ENCODE peak calls at places on chromosomes 2 and 18, in seven cellular contexts. A is CD4-positive, CD25-positive, alpha-beta regulatory T cell; C is lower lobe of right lung; G is body of pancreas; B is CD8-positive, alpha-beta T cell; L is heart left ventricle; Y is A673. Z is an unnamed sample. For H3K27me3 and H3K36me3, the result is how much of the 10 kb centered on the place peaks cover.

GRCh38 chr18:57670046-57670445 is 48.4 kb upstream of the NARS1 start:
- DNase-seq in L (no peak), G (no peak), B (no peak), C (no peak), A (no peak), Y (no peak), Z (no peak)

GRCh38 chr2:230985519-230986231 is 10.2 kb upstream of the SPATA3 start:
- DNase-seq in B (no peak), G (no peak), A (no peak), Y (no peak), L (no peak), C (no peak), Z (no peak)

GRCh38 chr18:27185025-27185763 is at the start of gene CHST9:
- DNase-seq in A (no peak), C (peak), Y (no peak), B (no peak), L (peak), G (peak), Z (peak)

GRCh38 chr18:3596324-3597158 is 146.6 kb downstream of the TGIF1 start:
- DNase-seq in Y (peak), C (peak), A (peak), L (peak), G (no peak), B (no peak), Z (peak)

GRCh38 chr2:28626891-28627421 is 124.7 kb upstream of the PPP1CB start:
- DNase-seq in A (no peak), C (no peak), L (no peak), B (no peak), G (no peak), Y (no peak), Z (no peak)

GRCh38 chr2:217711236-217711635 is 291.6 kb downstream of the TNS1 start:
- DNase-seq in Y (no peak), B (no peak), C (no peak), L (no peak), A (no peak), G (no peak), Z (peak)

GRCh38 chr18:63155910-63156773 is 163.4 kb downstream of the BCL2 start:
- DNase-seq in L (no peak), G (no peak), C (no peak), Y (no peak), B (no peak), A (peak), Z (no peak)

GRCh38 chr2:55224761-55225261 is 7.3 kb downstream of the CLHC1 start:
- DNase-seq in A (no peak), Y (no peak), L (no peak), G (no peak), C (no peak), B (no peak), Z (peak)

GRCh38 chr2:209431701-209432100 is 7.9 kb downstream of the MAP2 start:
- DNase-seq in L (no peak), A (no peak), Y (no peak), G (no peak), C (no peak), B (no peak), Z (no peak)

GRCh38 chr2:212723226-212723625 is 184.6 kb upstream of the ERBB4 start:
- DNase-seq in Y (no peak), G (no peak), A (no peak), L (no peak), C (no peak), B (no peak), Z (no peak)

DNA sequence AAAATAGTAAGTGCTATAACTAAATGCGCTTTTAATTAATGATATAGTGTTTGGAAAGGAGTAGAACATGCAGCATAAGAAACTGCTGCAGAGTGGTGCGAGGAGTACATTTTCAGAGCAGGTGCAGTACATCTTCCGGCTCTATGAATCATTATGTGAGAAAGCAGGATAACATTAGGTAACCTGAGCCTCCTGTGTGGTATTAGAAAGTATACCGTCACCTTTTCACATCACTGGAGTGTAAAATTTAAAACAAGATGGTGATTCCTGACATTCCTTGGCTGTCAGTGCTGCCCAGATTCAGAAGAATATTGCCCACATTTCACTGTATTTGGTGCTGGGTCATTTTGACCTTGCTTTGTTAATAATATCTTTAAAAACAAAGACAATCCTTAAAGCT is 7.8 kb upstream of the DYNC2LI1 start:
- DNase-seq in C (no peak), Y (no peak), G (no peak), A (no peak), B (no peak), L (no peak), Z (no peak)
- H3K27ac ChIP-seq in C (no peak), Y (no peak), G (no peak), A (no peak), B (no peak), L (no peak), Z (no peak)

GRCh38 chr2:176169181-176169580 is 12.1 kb downstream of the HOXD3 start:
- DNase-seq in G (no peak), B (no peak), L (no peak), C (no peak), Y (no peak), A (no peak), Z (no peak)
- H3K27me3 ChIP-seq in G (under half), B (half or more), L (half or more), C (half or more), Y (under half), A (under half), Z (half or more)

DNA sequence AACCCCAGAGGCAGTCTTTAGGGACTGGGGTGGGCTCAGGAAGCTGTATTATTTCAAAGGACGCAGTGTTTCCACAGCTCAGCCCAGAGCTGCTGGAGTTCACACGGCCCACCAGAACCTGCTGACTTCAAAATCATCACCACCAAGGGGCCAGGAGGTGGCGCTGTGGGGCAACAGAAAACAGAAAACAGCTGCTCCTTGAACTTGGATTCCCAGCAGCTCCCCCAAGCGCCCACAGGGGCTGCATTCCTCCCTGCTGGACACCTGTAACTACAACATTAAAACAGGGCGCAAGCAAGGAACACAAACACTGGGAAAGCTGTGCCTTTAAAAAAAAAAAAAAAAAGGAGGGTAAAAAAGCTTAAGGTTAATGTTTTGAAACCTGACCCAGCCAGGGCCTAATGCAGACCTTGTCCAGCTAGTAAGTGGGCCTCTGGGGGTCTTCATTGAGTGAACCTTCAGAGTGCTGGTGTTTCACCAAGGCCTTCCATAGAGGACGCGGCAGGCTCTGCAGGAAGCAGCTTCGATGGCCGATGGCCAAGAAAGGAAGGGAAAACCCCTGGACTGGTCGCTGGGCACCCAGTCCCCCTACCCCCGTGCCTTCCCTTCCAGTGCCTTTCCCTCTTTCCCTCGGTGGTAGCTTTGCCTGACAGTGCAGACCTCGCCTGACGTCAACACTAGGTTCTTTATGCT is 25.9 kb downstream of the MLPH start:
- DNase-seq in C (peak), A (peak), G (peak), Y (peak), B (peak), L (peak), Z (peak)
- H3K36me3 ChIP-seq in C (under half), A (under half), G (under half), Y (under half), B (under half), L (under half), Z (under half)

GRCh38 chr2:64653174-64654062 is at the start of gene SERTAD2:
- DNase-seq in L (peak), C (peak), Y (peak), G (peak), B (peak), A (peak), Z (peak)
- H3K27ac ChIP-seq in L (peak), C (peak), Y (peak), G (peak), B (peak), A (peak), Z (peak)

GRCh38 chr2:73292316-73292905 is 937 bp downstream of the EGR4 start:
- DNase-seq in G (no peak), Y (no peak), A (no peak), L (no peak), C (no peak), B (no peak), Z (peak)

GRCh38 chr2:73291093-73291460 is 2.3 kb downstream of the EGR4 start:
- DNase-seq in G (peak), A (peak), C (peak), Y (peak), B (peak), L (no peak), Z (no peak)

GRCh38 chr2:73290049-73290839 is 3.1 kb downstream of the EGR4 start:
- DNase-seq in A (no peak), Y (peak), G (peak), L (no peak), B (peak), C (no peak), Z (peak)

GRCh38 chr2:73292906-73293533 is 328 bp downstream of the EGR4 start:
- DNase-seq in B (no peak), C (no peak), A (no peak), L (no peak), Y (peak), G (no peak), Z (peak)

GRCh38 chr2:73291461-73292315 is 1.7 kb downstream of the EGR4 start:
- DNase-seq in A (no peak), B (no peak), L (no peak), C (peak), G (no peak), Y (peak), Z (peak)
- H3K27me3 ChIP-seq in A (under half), B (under half), L (half or more), C (half or more), G (under half), Y (half or more), Z (half or more)

DNA sequence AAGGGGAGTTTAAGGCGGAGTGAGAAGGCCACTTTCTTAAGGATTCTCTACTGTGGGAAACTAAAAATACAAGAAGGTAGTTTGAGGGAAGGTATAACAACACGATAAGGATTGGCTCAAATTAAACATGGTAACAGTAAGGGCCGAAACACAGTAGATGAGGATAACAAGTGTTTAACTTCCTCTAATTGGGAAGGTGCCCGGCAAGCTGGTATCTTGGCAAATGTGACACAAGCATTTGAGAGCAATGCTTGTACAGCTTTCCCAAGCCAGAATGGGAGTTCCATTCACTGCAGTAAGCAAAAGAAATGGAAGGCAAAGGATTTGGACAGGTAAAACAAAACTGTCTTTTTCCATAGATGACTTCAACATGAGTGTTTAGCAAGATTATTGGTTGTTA is 19.8 kb downstream of the USP40 start:
- DNase-seq in L (peak), G (no peak), B (no peak), C (no peak), A (no peak), Y (no peak), Z (no peak)
- H3K36me3 ChIP-seq in L (half or more), G (under half), B (under half), C (half or more), A (under half), Y (under half), Z (under half)

DNA sequence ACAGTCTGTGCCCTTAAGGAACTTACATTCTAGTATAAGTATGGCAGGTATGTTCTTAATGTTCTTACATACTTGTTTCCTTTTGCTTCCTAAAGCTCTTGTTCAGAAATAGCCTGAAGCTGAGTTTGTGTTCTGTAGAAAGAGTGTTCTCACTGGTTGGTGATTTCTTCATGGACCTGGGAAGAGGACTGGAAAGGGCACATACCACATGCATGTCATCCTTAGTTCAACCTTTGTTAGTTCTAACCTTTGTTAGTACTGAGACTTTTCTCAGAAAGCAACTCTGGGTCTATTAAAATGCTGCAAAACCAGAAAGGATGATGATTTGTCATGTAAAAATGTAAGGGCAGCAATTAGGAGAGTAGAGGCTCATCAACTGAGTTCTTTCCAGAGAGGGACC is 2.5 kb upstream of the FAP start:
- DNase-seq in L (no peak), Y (no peak), C (no peak), A (no peak), B (no peak), G (no peak), Z (no peak)
- H3K27ac ChIP-seq in L (no peak), Y (no peak), C (no peak), A (no peak), B (no peak), G (no peak), Z (no peak)

Z was measured in WERI-Rb-1.